ENCODE peak calls at places on chromosome 7, in nine cellular contexts. Y is amniotic epithelial cell; J is central memory CD4-positive, alpha-beta T cell; W is activated T-helper 1 cell treated with Interleukin-2 at 50 U/mL for 16 hours; N is activated CD4-positive, CD25-positive, alpha-beta regulatory T cell; S is activated CD8-positive, alpha-beta T cell treated with anti-CD3 and anti-CD28 coated beads, Interleukin-2, amount 10 ng/mL, durations not matched to agents 7 days and 5 days; V is Kasumi-1; C is upper lobe of right lung; I is WERI-Rb-1. O is an unnamed sample.

GRCh38 chr7:41685684-41686083 is 17.2 kb downstream of the INHBA start:
- DNase-seq in Y (peak), J (no peak), W (no peak), N (no peak), S (no peak), V (peak), C (no peak), I (no peak), O (no peak)

GRCh38 chr7:138405496-138405895 is 54.6 kb upstream of the TRIM24 start:
- DNase-seq in Y (no peak), J (no peak), W (no peak), N (no peak), S (no peak), V (no peak), C (no peak), I (no peak), O (no peak)

GRCh38 chr7:73832806-73833205 is 2.0 kb downstream of the CLDN4 start:
- DNase-seq in Y (no peak), J (no peak), W (no peak), N (no peak), S (no peak), V (no peak), C (no peak), I (no peak), O (no peak)

GRCh38 chr7:66415659-66416265 is 210.6 kb downstream of the TPST1 start:
- DNase-seq in Y (peak), J (no peak), W (no peak), N (no peak), S (no peak), V (no peak), C (no peak), I (no peak), O (no peak)

GRCh38 chr7:128425851-128426250 is 16.1 kb upstream of the IMPDH1 start:
- DNase-seq in Y (peak), J (peak), W (peak), N (peak), S (peak), V (peak), C (no peak), I (peak), O (peak)

GRCh38 chr7:34128762-34129161 is 223.4 kb downstream of the BMPER start:
- DNase-seq in Y (peak), J (no peak), W (no peak), N (no peak), S (no peak), V (no peak), C (no peak), I (no peak), O (peak)

GRCh38 chr7:155384751-155385150 is 73.2 kb upstream of the EN2 start:
- DNase-seq in Y (no peak), J (no peak), W (no peak), N (no peak), S (no peak), V (no peak), C (no peak), I (no peak), O (no peak)

GRCh38 chr7:3657201-3657600 is 356.1 kb downstream of the SDK1 start:
- DNase-seq in Y (no peak), J (no peak), W (no peak), N (no peak), S (no peak), V (no peak), C (no peak), I (no peak), O (no peak)

GRCh38 chr7:159209429-159209828 is 64.8 kb upstream of the VIPR2 start:
- DNase-seq in Y (no peak), J (peak), W (no peak), N (no peak), S (peak), V (no peak), C (no peak), I (no peak), O (no peak)

GRCh38 chr7:95753440-95753839 is 18.9 kb upstream of the DYNC1I1 start:
- DNase-seq in Y (no peak), J (no peak), W (no peak), N (no peak), S (no peak), V (no peak), C (no peak), I (no peak), O (no peak)

GRCh38 chr7:28533731-28534531 is 121.6 kb downstream of the CREB5 start:
- DNase-seq in Y (no peak), J (no peak), W (no peak), N (no peak), S (no peak), V (no peak), C (no peak), I (no peak), O (no peak)

GRCh38 chr7:43636093-43636492 is 53.2 kb downstream of the STK17A start:
- DNase-seq in Y (peak), J (no peak), W (no peak), N (no peak), S (no peak), V (no peak), C (no peak), I (no peak), O (no peak)

GRCh38 chr7:154857240-154857639 is 145.7 kb downstream of the PAXIP1 start:
- DNase-seq in Y (no peak), J (no peak), W (no peak), N (no peak), S (no peak), V (no peak), C (peak), I (no peak), O (no peak)

GRCh38 chr7:124738639-124739038 is 27.0 kb downstream of the GPR37 start:
- DNase-seq in Y (no peak), J (no peak), W (no peak), N (no peak), S (no peak), V (no peak), C (no peak), I (no peak), O (no peak)

GRCh38 chr7:25830986-25831558 is 320.9 kb upstream of the NFE2L3 start:
- DNase-seq in Y (no peak), J (no peak), W (no peak), N (no peak), S (no peak), V (no peak), C (no peak), I (no peak), O (no peak)

GRCh38 chr7:134514663-134515062 is 12.7 kb upstream of the AKR1B10 start:
- DNase-seq in Y (peak), J (peak), W (no peak), N (no peak), S (peak), V (peak), C (no peak), I (peak), O (peak)

GRCh38 chr7:92667816-92668540 is 77.8 kb upstream of the FAM133B start:
- DNase-seq in Y (peak), J (no peak), W (no peak), N (no peak), S (no peak), V (no peak), C (no peak), I (no peak), O (no peak)

GRCh38 chr7:51154201-51154600 is 162.4 kb downstream of the COBL start:
- DNase-seq in Y (no peak), J (no peak), W (no peak), N (no peak), S (no peak), V (no peak), C (no peak), I (no peak), O (no peak)

GRCh38 chr7:105327201-105327600 is 61.5 kb downstream of the SRPK2 start:
- DNase-seq in Y (no peak), J (no peak), W (no peak), N (no peak), S (no peak), V (no peak), C (no peak), I (no peak), O (no peak)

GRCh38 chr7:112255388-112255720 is 48.9 kb downstream of the ZNF277 start:
- DNase-seq in Y (peak), J (no peak), W (no peak), N (no peak), S (no peak), V (no peak), C (no peak), I (no peak), O (peak)

GRCh38 chr7:153444591-153444990 is 607.6 kb upstream of the DPP6 start:
- DNase-seq in Y (no peak), J (no peak), W (no peak), N (no peak), S (no peak), V (no peak), C (no peak), I (no peak), O (no peak)

GRCh38 chr7:16644624-16644986 is 949 bp downstream of the ANKMY2 start:
- DNase-seq in Y (peak), J (peak), W (peak), N (peak), S (peak), V (peak), C (peak), I (peak), O (peak)

GRCh38 chr7:66522518-66522917 is 106.2 kb upstream of the KCTD7 start:
- DNase-seq in Y (no peak), J (no peak), W (no peak), N (no peak), S (peak), V (peak), C (no peak), I (no peak), O (no peak)

GRCh38 chr7:71682841-71683341 is 550.9 kb downstream of the GALNT17 start:
- DNase-seq in Y (no peak), J (no peak), W (no peak), N (no peak), S (no peak), V (no peak), C (no peak), I (peak), O (peak)

GRCh38 chr7:95509199-95509598 is 23.5 kb downstream of the ASB4 start:
- DNase-seq in Y (peak), J (no peak), W (no peak), N (no peak), S (peak), V (no peak), C (no peak), I (peak), O (peak)

GRCh38 chr7:107147464-107148214 is 21.2 kb upstream of the HBP1 start:
- DNase-seq in Y (peak), J (peak), W (peak), N (no peak), S (peak), V (peak), C (no peak), I (peak), O (peak)

O was measured in NCI-H82.